ENCODE peak calls at places on chromosomes 6 and 20, in seven cellular contexts. T is H1, H is SK-N-SH, N is GM12878, D is HepG2, R is K562, V is GM12891. X is an unnamed sample.

GRCh38 chr6:41965429-41966213 is 24.0 kb upstream of the CCND3 start:
- DNase-seq in V (no peak), D (peak; percentile 84), H (no peak), T (peak; percentile 63), R (no peak), N (no peak), X (no peak)

GRCh38 chr20:37521091-37521771 is at the start of gene NNAT:
- DNase-seq in T (peak; percentile 80), R (peak; percentile 60), V (no peak), D (no peak), H (peak; percentile 88), N (no peak), X (no peak)

GRCh38 chr6:163729127-163729872 is 314.8 kb downstream of the QKI start:
- DNase-seq in T (no peak), D (no peak), V (no peak), N (no peak), R (peak; percentile 55), H (no peak), X (no peak)

GRCh38 chr6:39301606-39302005 is 12.6 kb downstream of the KCNK17 start:
- DNase-seq in N (no peak), V (no peak), T (peak; percentile 81), H (no peak), D (peak; percentile 18), R (peak; percentile 91), X (no peak)

GRCh38 chr6:39193201-39193791 is 36.0 kb downstream of the KCNK5 start:
- DNase-seq in T (no peak), N (no peak), R (peak; percentile 22), D (no peak), V (no peak), H (no peak), X (no peak)

GRCh38 chr20:43576108-43576507 is 14.6 kb upstream of the IFT52 start:
- DNase-seq in T (no peak), H (no peak), D (no peak), N (no peak), V (no peak), R (no peak), X (no peak)

GRCh38 chr6:157528931-157529653 is 148.1 kb downstream of the ZDHHC14 start:
- DNase-seq in H (no peak), N (no peak), R (no peak), T (no peak), V (no peak), D (peak; percentile 73), X (no peak)

GRCh38 chr6:137495652-137496391 is 1.6 kb upstream of the OLIG3 start:
- DNase-seq in V (peak; percentile 11), N (no peak), D (no peak), R (no peak), T (peak; percentile 75), H (no peak), X (no peak)

GRCh38 chr6:113854531-113855499 is 2.3 kb upstream of the MARCKS start:
- DNase-seq in H (peak; percentile 92), V (no peak), N (no peak), R (peak; percentile 42), D (peak; percentile 44), T (peak; percentile 82), X (peak; percentile 53)

GRCh38 chr20:4681971-4682370 is 39.7 kb upstream of the PRND start:
- DNase-seq in H (no peak), V (no peak), D (no peak), T (no peak), R (no peak), N (no peak), X (no peak)

GRCh38 chr20:20732641-20733040 is 20.2 kb upstream of the RALGAPA2 start:
- DNase-seq in V (no peak), N (no peak), D (no peak), T (no peak), H (no peak), R (no peak), X (no peak)

GRCh38 chr6:129117355-129117754 is 234.4 kb downstream of the LAMA2 start:
- DNase-seq in D (no peak), H (no peak), N (no peak), R (no peak), V (no peak), T (no peak), X (no peak)

GRCh38 chr6:138500045-138500665 is 861 bp upstream of the NHSL1 start:
- DNase-seq in R (no peak), H (no peak), T (no peak), V (no peak), D (peak; percentile 63), N (no peak), X (no peak)

GRCh38 chr6:27687154-27688013 is 214.5 kb upstream of the ZNF184 start:
- DNase-seq in T (peak; percentile 95), N (peak; percentile 67), R (peak; percentile 81), V (peak; percentile 61), H (peak; percentile 78), D (peak; percentile 79), X (peak; percentile 64)

GRCh38 chr6:166507380-166507779 is 79.1 kb downstream of the RAMACL start:
- DNase-seq in H (no peak), N (no peak), V (no peak), D (no peak), R (no peak), T (no peak), X (no peak)

GRCh38 chr20:63572788-63573738 is 976 bp downstream of the HELZ2 start:
- DNase-seq in T (no peak), D (peak; percentile 65), R (peak; percentile 34), H (peak; percentile 67), N (no peak), V (no peak), X (no peak)

GRCh38 chr20:41150664-41151063 is 13.3 kb downstream of the PLCG1 start:
- DNase-seq in T (no peak), H (no peak), R (peak; percentile 78), D (no peak), V (no peak), N (no peak), X (no peak)

GRCh38 chr6:138105880-138106664 is 1.1 kb downstream of the PERP start:
- DNase-seq in V (no peak), R (no peak), N (no peak), T (peak; percentile 62), H (no peak), D (peak; percentile 63), X (no peak)

GRCh38 chr6:155264704-155265320 is 999 bp downstream of the CLDN20 start:
- DNase-seq in H (peak; percentile 73), R (no peak), T (no peak), V (no peak), D (no peak), N (no peak), X (no peak)

GRCh38 chr6:41645007-41645618 is 6.8 kb downstream of the MDFI start:
- DNase-seq in V (no peak), D (no peak), H (no peak), N (no peak), R (no peak), T (peak; percentile 55), X (no peak)

GRCh38 chr6:3522561-3523287 is 65.9 kb upstream of the SLC22A23 start:
- DNase-seq in H (no peak), V (no peak), N (no peak), D (no peak), R (no peak), T (no peak), X (no peak)

GRCh38 chr6:159110013-159110412 is 59.2 kb upstream of the FNDC1 start:
- DNase-seq in N (no peak), D (peak; percentile 23), H (peak; percentile 55), T (peak; percentile 73), R (peak; percentile 72), V (no peak), X (no peak)

DNA sequence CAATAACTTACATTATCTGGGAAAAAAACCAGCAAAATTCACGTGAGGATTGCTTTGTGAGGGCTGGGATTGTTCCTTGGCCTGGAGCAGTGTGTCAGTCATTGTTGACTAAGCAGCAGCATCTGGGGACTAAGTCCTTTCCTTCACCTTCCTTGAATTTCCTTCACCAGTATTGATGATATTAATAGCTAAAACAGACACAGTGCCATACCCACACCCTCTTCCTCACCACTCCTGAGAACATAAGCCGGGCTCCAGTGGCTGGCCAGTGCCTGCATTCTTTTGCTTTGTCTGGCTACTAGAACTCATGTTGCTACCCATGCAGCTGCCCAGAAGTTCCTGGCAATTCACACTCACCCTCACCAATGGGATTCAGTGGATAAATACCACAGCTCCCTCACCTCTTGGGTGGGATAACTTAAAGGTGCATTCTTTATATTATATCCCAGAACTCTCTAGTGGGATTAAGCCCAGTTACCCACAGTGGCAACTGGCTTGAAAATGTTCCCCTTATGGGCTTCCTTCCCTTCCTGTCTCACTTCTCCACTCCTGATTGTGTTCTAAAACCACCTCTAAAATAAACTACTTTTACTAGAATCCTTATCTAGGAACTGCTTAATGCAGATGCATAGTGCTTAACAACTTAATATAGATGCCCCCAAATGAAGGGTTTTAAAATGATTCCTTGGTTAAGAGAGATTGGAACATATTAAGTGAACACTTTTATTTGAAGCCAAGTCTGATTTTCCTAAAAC is 24.0 kb downstream of the PLCB1 start:
- DNase-seq in T (no peak), D (peak; percentile 47), R (no peak), N (no peak), H (no peak), V (no peak), X (no peak)
- TF ChIP-seq TAF1 in T (no peak), D (no peak), R (no peak), N (no peak), H (no peak), V (no peak), X (no peak)

GRCh38 chr20:10178727-10179313 is 39.8 kb upstream of the SNAP25 start:
- DNase-seq in D (no peak), N (no peak), R (no peak), V (no peak), H (no peak), T (no peak), X (no peak)
- TF ChIP-seq TAF1 in D (no peak), N (no peak), R (no peak), V (no peak), H (no peak), T (no peak), X (no peak)

DNA sequence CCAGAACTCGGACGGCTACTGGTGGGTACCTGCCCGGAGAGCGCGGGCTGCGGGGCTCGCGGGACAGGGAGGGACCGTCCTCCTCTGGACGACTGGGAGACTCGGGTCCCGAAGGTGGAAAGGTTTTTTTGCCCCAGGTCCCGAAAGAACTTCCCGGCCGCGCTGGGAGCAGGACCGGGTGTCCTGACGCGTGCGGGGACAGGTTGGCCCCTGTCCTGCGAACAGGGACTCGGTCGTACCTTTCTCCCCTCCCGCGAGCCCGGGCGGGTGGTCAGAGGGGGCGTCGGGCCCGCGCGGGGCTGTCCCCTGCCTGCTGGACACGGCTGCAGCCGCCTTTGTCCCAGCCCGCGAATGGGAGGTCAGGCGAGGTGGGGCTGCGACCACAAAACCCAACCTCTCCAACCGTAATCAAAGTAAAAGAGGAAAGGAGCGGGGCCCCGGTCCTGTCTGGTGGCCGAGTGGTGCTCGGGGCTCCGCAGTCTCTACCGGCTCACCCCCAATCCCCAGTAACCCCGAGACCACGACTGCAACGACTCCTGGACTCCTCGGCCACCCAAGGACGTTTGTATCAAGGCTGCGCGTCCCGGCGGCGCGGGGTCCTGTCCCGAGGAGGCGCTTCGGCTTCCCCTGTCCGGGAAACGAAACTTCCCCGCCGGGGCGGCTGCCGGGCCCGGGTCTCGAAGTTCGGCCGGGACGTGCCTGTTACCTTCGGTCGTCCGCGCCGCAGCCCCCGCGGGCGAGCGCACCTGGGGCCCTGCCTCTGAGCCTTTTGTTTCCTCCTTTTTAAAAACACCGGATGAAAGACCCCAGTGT is 800 bp downstream of the DSP start:
- DNase-seq in H (peak; percentile 50), N (no peak), D (no peak), R (no peak), T (no peak), V (peak; percentile 30), X (peak; percentile 23)
- TF ChIP-seq TAF1 in H (no peak), N (no peak), D (peak; percentile 61), R (no peak), T (peak; percentile 57), V (no peak), X (no peak)

GRCh38 chr6:125611573-125612399 is 137.6 kb upstream of the HEY2 start:
- DNase-seq in H (no peak), V (no peak), R (no peak), T (no peak), N (no peak), D (no peak), X (no peak)

GRCh38 chr6:125612400-125612846 is 137.0 kb upstream of the HEY2 start:
- DNase-seq in D (no peak), T (no peak), H (no peak), R (no peak), N (no peak), V (no peak), X (no peak)
- TF ChIP-seq TAF1 in D (no peak), T (no peak), H (no peak), R (no peak), N (no peak), V (no peak), X (no peak)